ENCODE peak calls at places on chromosomes 11 and 22, in nine cellular contexts. T, W, C, E, G, F, J, P and A are unnamed samples.

GRCh38 chr11:30508594-30508993 is 77.6 kb downstream of the MPPED2 start:
- DNase-seq in E (no peak), T (no peak), G (no peak), W (no peak), J (no peak), P (no peak), F (no peak), C (no peak), A (no peak)

GRCh38 chr11:72842644-72843330 is 28.6 kb downstream of the ATG16L2 start:
- DNase-seq in P (no peak), T (no peak), E (no peak), J (no peak), G (no peak), C (no peak), W (no peak), F (no peak), A (no peak)

GRCh38 chr11:57406337-57406904 is 16.0 kb upstream of the PRG2 start:
- DNase-seq in P (peak), W (no peak), J (no peak), G (no peak), F (peak), T (no peak), C (no peak), E (no peak), A (no peak)

GRCh38 chr22:49690454-49690853 is 137.2 kb downstream of the BRD1 start:
- DNase-seq in W (no peak), P (no peak), F (no peak), G (no peak), T (no peak), E (no peak), C (no peak), J (no peak), A (no peak)

GRCh38 chr11:49208006-49208721 is at the start of gene FOLH1:
- DNase-seq in G (peak), T (no peak), E (no peak), P (peak), W (no peak), F (no peak), C (peak), J (no peak), A (peak)

GRCh38 chr11:76669901-76670474 is 559 bp downstream of the LRRC32 start:
- DNase-seq in C (peak), E (peak), G (no peak), T (no peak), P (peak), F (peak), W (peak), J (no peak), A (peak)

GRCh38 chr11:46278387-46279173 is 1.1 kb downstream of the CREB3L1 start:
- DNase-seq in C (peak), P (peak), J (no peak), G (peak), T (peak), F (peak), E (no peak), W (no peak), A (no peak)

GRCh38 chr11:85827768-85828639 is 17.1 kb upstream of the SYTL2 start:
- DNase-seq in E (peak), J (peak), C (no peak), W (peak), F (peak), T (no peak), G (peak), P (no peak), A (no peak)

GRCh38 chr11:44817207-44817944 is 90.6 kb downstream of the TSPAN18 start:
- DNase-seq in C (no peak), P (no peak), J (no peak), E (no peak), T (no peak), W (no peak), F (peak), G (no peak), A (peak)

GRCh38 chr22:19066531-19067271 is 55.5 kb downstream of the DGCR2 start:
- DNase-seq in E (peak), J (peak), P (no peak), F (peak), G (no peak), C (peak), T (no peak), W (peak), A (peak)

GRCh38 chr22:17612057-17612456 is 16.5 kb downstream of the ATP6V1E1 start:
- DNase-seq in C (no peak), J (no peak), F (no peak), P (no peak), T (no peak), W (no peak), E (no peak), G (no peak), A (no peak)

GRCh38 chr11:47248304-47248663 is 330 bp downstream of the ACP2 start:
- DNase-seq in J (no peak), C (no peak), G (no peak), P (no peak), T (no peak), E (no peak), W (no peak), F (peak), A (no peak)

GRCh38 chr11:50267851-50268250 is 235.2 kb downstream of the OR4C45 start:
- DNase-seq in W (no peak), T (no peak), P (no peak), E (no peak), J (no peak), C (no peak), G (no peak), F (no peak), A (no peak)

GRCh38 chr11:6695377-6695776 is 12.2 kb upstream of the MRPL17 start:
- DNase-seq in F (peak), G (no peak), P (no peak), T (no peak), J (no peak), E (peak), C (no peak), W (peak), A (no peak)

GRCh38 chr11:35138949-35139881 is at the start of gene CD44:
- DNase-seq in E (no peak), W (peak), C (peak), J (peak), F (peak), T (peak), G (peak), P (peak), A (peak)

GRCh38 chr22:21942407-21942895 is 10.2 kb downstream of the PPM1F start:
- DNase-seq in E (peak), G (no peak), C (peak), J (peak), P (peak), F (peak), W (peak), T (peak), A (peak)

GRCh38 chr11:134397304-134398078 is 14.6 kb downstream of the B3GAT1 start:
- DNase-seq in W (no peak), P (no peak), F (no peak), C (no peak), T (no peak), G (no peak), J (no peak), E (no peak), A (no peak)

GRCh38 chr11:78562398-78562797 is 12.3 kb downstream of the NARS2 start:
- DNase-seq in T (no peak), W (peak), F (peak), J (no peak), P (no peak), E (no peak), C (no peak), G (peak), A (no peak)

GRCh38 chr22:35218079-35218478 is 39.2 kb upstream of the HMGXB4 start:
- DNase-seq in G (no peak), P (no peak), W (no peak), C (no peak), T (no peak), J (no peak), E (no peak), F (no peak), A (no peak)

GRCh38 chr11:44979536-44980399 is 29.1 kb upstream of the TP53I11 start:
- DNase-seq in J (no peak), P (no peak), E (no peak), G (peak), F (no peak), C (no peak), T (peak), W (no peak), A (peak)

GRCh38 chr11:126485021-126485781 is 129.7 kb downstream of the ST3GAL4 start:
- DNase-seq in G (no peak), E (peak), T (no peak), C (no peak), W (no peak), F (peak), J (peak), P (no peak), A (peak)

GRCh38 chr11:73266644-73267015 is 5.5 kb upstream of the P2RY6 start:
- DNase-seq in C (no peak), P (no peak), J (no peak), W (no peak), T (no peak), F (no peak), E (no peak), G (no peak), A (no peak)

GRCh38 chr11:22703561-22703960 is 37.1 kb downstream of the GAS2 start:
- DNase-seq in C (no peak), P (no peak), W (no peak), G (peak), E (no peak), F (no peak), T (no peak), J (no peak), A (no peak)

GRCh38 chr11:35343033-35343598 is 76.2 kb downstream of the SLC1A2 start:
- DNase-seq in C (no peak), W (no peak), F (no peak), T (no peak), E (no peak), G (no peak), P (no peak), J (no peak), A (no peak)

GRCh38 chr11:131408011-131408640 is 37.7 kb downstream of the NTM start:
- DNase-seq in W (peak), T (no peak), E (no peak), P (peak), F (peak), J (peak), C (no peak), G (peak), A (no peak)

GRCh38 chr22:21867528-21868266 is at the start of gene MAPK1:
- DNase-seq in C (peak), W (peak), T (peak), J (peak), P (peak), E (peak), F (peak), G (peak), A (peak)

GRCh38 chr22:44587004-44587793 is 89.2 kb upstream of the RTL6 start:
- DNase-seq in P (peak), C (no peak), E (no peak), W (no peak), T (no peak), F (peak), J (no peak), G (peak), A (peak)

GRCh38 chr11:57323503-57324153 is 1.1 kb downstream of the TNKS1BP1 start:
- DNase-seq in W (no peak), E (no peak), J (no peak), C (no peak), G (no peak), P (no peak), F (peak), T (no peak), A (no peak)

GRCh38 chr11:69439651-69440464 is 41.6 kb upstream of the LINC01488 start:
- DNase-seq in T (no peak), E (no peak), G (no peak), J (no peak), C (no peak), W (no peak), F (no peak), P (peak), A (peak)

GRCh38 chr11:76568144-76568543 is 102.4 kb downstream of the LRRC32 start:
- DNase-seq in F (no peak), P (no peak), C (no peak), J (no peak), W (no peak), E (no peak), G (no peak), T (no peak), A (no peak)

GRCh38 chr11:114059278-114059983 is at the start of gene ZBTB16:
- DNase-seq in G (peak), P (peak), T (peak), W (no peak), E (peak), C (peak), J (no peak), F (no peak), A (peak)

GRCh38 chr11:79437981-79438630 is 2.7 kb downstream of the TENM4 start:
- DNase-seq in F (peak), T (no peak), P (peak), J (no peak), E (no peak), C (no peak), W (no peak), G (peak), A (peak)

GRCh38 chr11:128318856-128319474 is 268.4 kb downstream of the ETS1 start:
- DNase-seq in P (no peak), G (peak), T (no peak), F (no peak), C (no peak), W (no peak), J (no peak), E (peak), A (no peak)

GRCh38 chr11:128714881-128715280 is 21.0 kb downstream of the FLI1 start:
- DNase-seq in T (no peak), J (peak), E (peak), W (peak), C (no peak), F (peak), G (no peak), P (no peak), A (no peak)

GRCh38 chr11:27039873-27040272 is 742 bp upstream of the BBOX1 start:
- DNase-seq in P (no peak), E (no peak), G (peak), W (no peak), C (no peak), J (no peak), T (no peak), F (no peak), A (no peak)

GRCh38 chr22:39635719-39636118 is 65.2 kb downstream of the CACNA1I start:
- DNase-seq in T (no peak), G (no peak), F (no peak), W (no peak), E (no peak), J (no peak), C (no peak), P (no peak), A (no peak)

GRCh38 chr11:114291381-114291780 is 4.8 kb upstream of the NNMT start:
- DNase-seq in J (no peak), C (no peak), F (peak), T (no peak), G (no peak), E (peak), W (no peak), P (no peak), A (no peak)

GRCh38 chr11:26649884-26650283 is 72.0 kb downstream of the SLC5A12 start:
- DNase-seq in T (peak), W (peak), E (peak), J (peak), C (no peak), F (peak), G (peak), P (no peak), A (no peak)

GRCh38 chr11:65353900-65354264 is 669 bp upstream of the TIGD3 start:
- DNase-seq in W (no peak), E (no peak), C (no peak), T (no peak), F (no peak), G (peak), P (no peak), J (no peak), A (no peak)
- H3K4me3 ChIP-seq in W (peak), E (peak), C (peak), T (peak), F (peak), G (no peak), P (no peak), J (peak), A (peak)

DNA sequence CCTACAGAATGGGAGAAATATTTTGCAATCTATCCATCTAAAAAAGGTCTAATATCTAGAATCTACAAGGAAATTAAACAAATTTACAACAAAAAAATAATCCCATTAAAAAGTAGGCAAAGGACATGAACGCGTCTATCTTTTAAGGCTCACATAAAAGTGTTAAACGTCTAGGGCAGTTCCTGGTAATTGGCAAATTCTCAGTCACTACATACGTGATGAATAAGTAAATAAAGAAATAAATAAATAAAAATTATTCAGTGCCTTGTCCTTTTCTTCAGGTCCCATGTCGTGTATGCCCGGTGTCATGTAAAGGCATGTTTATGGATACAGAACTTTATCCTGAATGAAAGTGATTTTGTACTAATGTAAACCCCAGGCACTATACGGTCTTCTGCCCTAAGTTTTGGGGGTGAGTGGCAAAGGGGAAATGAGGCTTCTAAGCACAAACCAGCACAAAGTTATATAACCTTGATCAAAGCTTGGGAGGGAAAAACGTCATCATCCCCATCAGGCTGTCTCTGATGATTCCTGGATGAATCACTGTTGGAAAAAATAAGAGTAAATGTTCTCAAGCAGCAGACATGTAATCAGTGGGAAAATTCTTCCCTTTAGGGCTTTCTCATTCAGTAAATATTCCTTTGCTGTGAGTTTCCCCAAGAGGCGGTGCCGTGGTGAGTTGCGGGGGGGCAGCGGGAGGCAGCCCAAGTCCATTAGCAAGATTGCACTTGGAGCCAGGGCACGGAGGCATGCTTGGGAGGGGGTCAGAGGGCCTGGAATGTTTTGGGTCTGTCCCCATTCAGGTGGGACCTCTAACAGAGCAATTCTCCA is 30.4 kb upstream of the MICAL2 start:
- DNase-seq in J (peak), P (peak), G (peak), W (peak), C (peak), T (peak), F (peak), E (peak), A (no peak)
- H3K4me3 ChIP-seq in J (no peak), P (no peak), G (no peak), W (no peak), C (no peak), T (no peak), F (peak), E (no peak), A (no peak)

GRCh38 chr22:37419916-37420655 is 7.2 kb downstream of the ELFN2 start:
- DNase-seq in W (no peak), J (no peak), G (peak), F (no peak), C (no peak), P (no peak), E (no peak), T (no peak), A (no peak)

GRCh38 chr22:37419370-37419915 is 7.8 kb downstream of the ELFN2 start:
- DNase-seq in W (no peak), E (no peak), J (no peak), T (no peak), G (no peak), P (no peak), C (no peak), F (no peak), A (no peak)

GRCh38 chr22:37417737-37418348 is 9.4 kb downstream of the ELFN2 start:
- DNase-seq in P (no peak), G (no peak), F (no peak), T (no peak), W (no peak), E (no peak), C (no peak), J (no peak), A (no peak)

GRCh38 chr22:37417264-37417663 is 10.0 kb downstream of the ELFN2 start:
- DNase-seq in P (no peak), E (no peak), F (no peak), W (no peak), C (no peak), J (no peak), G (no peak), T (no peak), A (no peak)

DNA sequence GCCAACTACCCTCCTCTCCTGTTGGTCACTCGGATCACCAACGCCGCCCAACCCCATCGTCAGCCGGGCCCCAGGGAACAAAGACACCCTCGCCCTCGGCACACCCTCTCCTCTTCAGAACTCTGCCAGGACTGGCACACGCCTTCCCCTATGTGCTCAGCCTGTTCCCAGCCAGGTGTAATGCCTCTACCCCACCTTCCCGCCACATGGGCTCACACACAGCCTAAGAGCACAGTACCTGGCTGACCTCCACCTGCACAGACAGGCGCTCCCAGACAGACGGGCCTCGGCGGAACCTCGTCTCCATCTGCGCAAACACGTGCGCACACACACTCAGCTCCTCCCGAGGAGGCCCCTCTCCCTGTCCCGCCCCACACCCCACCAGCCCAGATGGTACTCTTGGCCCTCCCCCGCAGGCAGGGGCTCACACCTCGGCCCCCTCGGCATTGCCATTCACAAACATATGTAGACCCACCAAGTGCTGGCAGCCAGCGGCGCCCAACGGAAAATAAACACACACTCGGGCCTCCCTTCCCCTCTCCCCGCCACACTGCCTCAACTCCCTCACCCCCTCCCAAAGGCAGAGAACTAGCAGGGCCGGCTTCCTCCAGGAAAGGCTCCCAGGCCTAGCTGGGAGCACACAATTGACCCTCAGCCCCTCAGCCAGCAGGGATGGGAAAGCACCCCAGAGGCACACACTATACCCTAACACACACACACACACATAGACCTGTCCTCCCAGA is 8.5 kb downstream of the ELFN2 start:
- DNase-seq in T (peak), F (no peak), W (no peak), G (no peak), C (no peak), P (no peak), E (no peak), J (no peak), A (no peak)
- H3K4me3 ChIP-seq in T (no peak), F (no peak), W (no peak), G (no peak), C (no peak), P (no peak), E (no peak), J (no peak), A (no peak)

GRCh38 chr11:64878494-64879225 is at the start of gene EHD1:
- DNase-seq in G (peak), F (peak), T (peak), C (peak), J (peak), E (peak), W (peak), P (peak), A (peak)
- H3K4me3 ChIP-seq in G (peak), F (peak), T (peak), C (peak), J (peak), E (peak), W (peak), P (peak), A (peak)

GRCh38 chr22:29641781-29642355 is 38.4 kb downstream of the NF2 start:
- DNase-seq in T (no peak), G (no peak), J (no peak), E (no peak), F (no peak), C (no peak), P (no peak), W (no peak), A (no peak)

GRCh38 chr22:29639096-29639495 is 35.7 kb downstream of the NF2 start:
- DNase-seq in W (no peak), C (no peak), T (no peak), J (no peak), F (no peak), E (no peak), G (no peak), P (no peak), A (no peak)

GRCh38 chr22:29642694-29643093 is 39.3 kb downstream of the NF2 start:
- DNase-seq in T (no peak), P (no peak), E (no peak), J (no peak), G (no peak), W (no peak), F (no peak), C (no peak), A (no peak)

GRCh38 chr22:29638678-29639077 is 35.2 kb downstream of the NF2 start:
- DNase-seq in E (no peak), G (no peak), F (no peak), W (no peak), C (no peak), J (no peak), P (no peak), T (no peak), A (no peak)

GRCh38 chr22:29641052-29641780 is 37.8 kb downstream of the NF2 start:
- DNase-seq in G (no peak), C (peak), P (no peak), E (peak), W (peak), T (peak), J (no peak), F (no peak), A (no peak)
- H3K4me3 ChIP-seq in G (no peak), C (no peak), P (no peak), E (no peak), W (no peak), T (no peak), J (no peak), F (no peak), A (no peak)